ENCODE peak calls at places on chromosome 6, in six cellular contexts. U is nephron progenitor cell; T is stomach; W is hepatocyte; L is CD4-positive, alpha-beta T cell; S is adrenal gland. Q is an unnamed sample.

GRCh38 chr6:106519460-106520394 is 109.6 kb downstream of the RTN4IP1 start:
- DNase-seq in L (peak), T (peak), S (no peak), U (no peak), W (peak), Q (no peak)

GRCh38 chr6:39225946-39226437 is 3.3 kb downstream of the KCNK5 start:
- DNase-seq in T (no peak), S (no peak), L (peak), U (no peak), W (peak), Q (no peak)

GRCh38 chr6:77034161-77034560 is 429.1 kb downstream of the HTR1B start:
- DNase-seq in U (no peak), S (no peak), T (no peak), L (no peak), W (no peak), Q (no peak)

GRCh38 chr6:132814716-132815570 is 574 bp downstream of the RPS12 start:
- DNase-seq in T (no peak), W (no peak), U (no peak), L (no peak), S (no peak), Q (peak)

GRCh38 chr6:157172830-157173536 is 150.3 kb downstream of the TMEM242 start:
- DNase-seq in L (no peak), S (no peak), U (no peak), W (no peak), T (no peak), Q (no peak)

GRCh38 chr6:90074161-90074560 is 179.9 kb downstream of the GJA10 start:
- DNase-seq in U (no peak), W (no peak), T (no peak), L (no peak), S (no peak), Q (no peak)

GRCh38 chr6:30041821-30042220 is 19.2 kb upstream of the POLR1H start:
- DNase-seq in U (no peak), T (no peak), S (no peak), L (no peak), W (no peak), Q (no peak)

GRCh38 chr6:16764188-16764950 is 3.1 kb upstream of the ATXN1 start:
- DNase-seq in U (no peak), T (no peak), S (no peak), L (no peak), W (peak), Q (no peak)

GRCh38 chr6:153994811-153995210 is 44.2 kb upstream of the OPRM1 start:
- DNase-seq in U (no peak), L (no peak), W (no peak), S (no peak), T (no peak), Q (no peak)

GRCh38 chr6:82616386-82617028 is 252.9 kb downstream of the TPBG start:
- DNase-seq in L (no peak), S (no peak), W (no peak), U (no peak), T (no peak), Q (no peak)
- TF ChIP-seq CTCF in L (no peak), S (no peak), W (peak), U (no peak), T (no peak), Q (peak)

GRCh38 chr6:164410017-164410416 is 899.4 kb downstream of the C6orf118 start:
- DNase-seq in L (no peak), W (no peak), U (no peak), T (no peak), S (no peak), Q (no peak)

GRCh38 chr6:164401871-164402270 is 907.5 kb downstream of the C6orf118 start:
- DNase-seq in T (no peak), S (no peak), W (no peak), U (no peak), L (no peak), Q (no peak)

GRCh38 chr6:164409309-164410009 is 899.9 kb downstream of the C6orf118 start:
- DNase-seq in U (no peak), T (no peak), L (no peak), S (no peak), W (no peak), Q (no peak)

GRCh38 chr6:164408868-164409267 is 900.5 kb downstream of the C6orf118 start:
- DNase-seq in U (no peak), W (no peak), L (no peak), T (no peak), S (no peak), Q (no peak)

DNA sequence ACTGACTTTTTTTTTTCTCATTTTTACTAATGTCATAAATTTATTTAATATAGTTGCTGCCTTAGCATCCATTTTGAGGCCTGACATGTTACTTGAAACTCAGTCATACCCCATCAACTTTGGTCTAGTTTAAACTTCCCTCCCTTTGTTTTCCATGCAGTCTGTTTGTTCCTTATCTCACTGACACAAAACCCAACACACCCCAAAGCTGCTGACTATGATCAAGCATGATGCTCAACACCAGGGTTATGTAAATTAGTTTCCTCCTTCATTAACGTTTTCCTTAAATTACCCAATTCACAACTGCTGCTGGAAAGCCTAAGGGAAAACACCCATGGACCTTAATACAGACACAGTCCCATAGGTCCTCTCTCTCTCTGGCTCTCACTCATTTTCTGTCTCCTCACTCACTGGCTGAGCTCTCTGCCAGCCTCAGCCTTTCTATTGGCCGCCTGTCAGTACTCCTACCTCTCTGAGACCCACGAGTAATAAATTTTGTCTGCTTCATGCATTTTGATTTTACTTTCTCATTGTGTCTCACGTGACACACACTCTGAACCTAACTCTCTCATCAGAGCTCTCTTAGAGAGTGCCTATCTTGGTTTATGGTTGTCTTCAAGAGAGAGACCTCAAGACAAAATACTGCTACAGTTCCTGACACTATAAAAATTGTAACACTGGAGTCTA is 904.5 kb downstream of the C6orf118 start:
- DNase-seq in U (no peak), S (no peak), T (no peak), W (no peak), L (no peak), Q (no peak)
- TF ChIP-seq CTCF in U (no peak), S (no peak), T (no peak), W (no peak), L (no peak), Q (no peak)

GRCh38 chr6:143810745-143811144 is 32.4 kb upstream of the LTV1 start:
- DNase-seq in U (no peak), L (no peak), W (no peak), T (no peak), S (no peak), Q (no peak)
- TF ChIP-seq CTCF in U (no peak), L (no peak), W (no peak), T (no peak), S (no peak), Q (no peak)

DNA sequence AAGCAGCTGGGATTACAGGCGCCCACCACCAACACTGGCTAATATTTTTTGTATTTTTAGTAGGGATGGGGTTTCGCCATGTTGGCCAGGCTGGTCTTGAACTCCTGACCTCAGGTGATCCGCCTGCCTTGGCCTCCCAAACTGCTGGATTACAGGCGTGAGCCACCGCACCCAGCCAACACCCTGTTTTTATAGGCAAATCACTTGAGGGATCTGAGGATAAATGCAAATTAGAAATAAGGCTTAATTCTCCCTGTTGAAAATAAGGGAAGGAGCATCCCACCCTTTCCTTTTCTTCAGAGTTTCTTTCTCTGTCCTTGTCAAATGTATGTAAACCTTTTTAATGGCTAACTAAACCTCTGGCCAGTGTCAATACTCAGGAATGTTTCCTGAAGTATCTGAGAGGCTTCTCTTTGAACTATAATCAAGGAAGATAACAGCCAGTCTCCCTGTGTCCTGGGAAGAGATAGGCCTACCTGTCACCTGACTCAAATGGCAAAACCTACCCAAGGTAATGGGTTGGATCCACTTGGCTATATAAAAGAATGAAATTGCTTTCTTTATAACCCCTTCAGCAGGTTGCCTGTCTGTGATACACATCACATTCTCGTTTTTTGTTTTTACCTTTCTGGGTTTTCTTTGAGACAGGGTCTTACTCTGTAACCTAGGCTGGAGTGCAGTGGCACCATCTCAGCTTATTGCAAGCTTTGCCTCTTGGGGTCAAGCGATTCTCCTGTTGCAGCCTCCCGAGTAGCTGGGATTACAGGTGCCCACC is 64.5 kb upstream of the TNFAIP3 start:
- DNase-seq in T (no peak), U (no peak), L (no peak), S (no peak), W (peak), Q (no peak)
- TF ChIP-seq CTCF in T (no peak), U (no peak), L (no peak), S (no peak), W (no peak), Q (no peak)

DNA sequence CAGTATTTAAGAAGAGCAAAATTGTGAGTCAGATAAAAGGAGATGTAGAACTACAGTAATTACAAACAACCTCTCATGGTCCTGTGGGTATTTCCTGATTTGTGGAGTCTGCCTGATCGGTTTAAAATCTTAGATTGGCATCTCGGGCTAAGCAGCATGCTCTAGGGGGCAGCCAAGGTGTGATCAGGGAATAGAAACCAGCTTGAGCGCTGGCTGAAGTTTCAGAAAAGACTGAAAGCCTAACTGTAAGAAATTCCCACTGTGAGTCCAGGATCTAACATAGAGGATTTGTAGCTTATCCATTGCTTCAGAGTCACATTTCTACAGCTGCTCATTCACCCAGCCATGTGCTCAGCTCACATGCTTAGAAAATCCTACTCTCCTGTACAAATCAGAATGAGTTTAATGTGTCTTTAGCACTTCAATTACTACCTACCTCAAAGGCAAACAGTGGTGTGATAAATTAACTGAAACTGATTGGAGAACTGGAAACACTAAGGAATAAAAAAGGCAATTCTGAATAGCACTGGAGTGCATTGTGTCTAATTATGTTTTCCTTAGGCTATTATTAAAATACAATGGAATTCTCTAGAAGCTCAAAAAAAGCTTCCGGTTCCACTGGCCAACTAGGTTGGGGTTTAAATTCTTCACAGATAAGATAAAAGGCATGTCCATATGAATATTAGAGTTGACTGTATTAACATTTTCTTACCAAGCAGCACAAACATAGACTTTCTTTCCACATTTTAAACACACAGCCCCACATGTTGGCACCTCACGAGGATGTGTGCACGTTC is 73.8 kb upstream of the MPC1 start:
- DNase-seq in S (no peak), U (no peak), W (no peak), L (no peak), T (no peak), Q (no peak)
- TF ChIP-seq CTCF in S (no peak), U (no peak), W (peak), L (peak), T (no peak), Q (peak)

Q was measured in esophagus squamous epithelium.